ENCODE peak calls at places on chromosomes 16 and 17, in eight cellular contexts. C, F, S, X, U, A, Q and D are unnamed samples.

GRCh38 chr17:58532555-58532951 is 18.1 kb upstream of the MTMR4 start:
- DNase-seq in S (no peak), X (no peak), A (no peak), Q (no peak), C (no peak), F (no peak), U (no peak), D (no peak)

GRCh38 chr17:76700627-76701470 is 9.9 kb downstream of the MXRA7 start:
- DNase-seq in C (peak), S (peak), X (peak), Q (no peak), A (no peak), U (no peak), F (peak), D (no peak)

GRCh38 chr17:28372203-28372944 is 880 bp downstream of the SARM1 start:
- DNase-seq in U (no peak), F (no peak), A (peak), S (no peak), X (peak), Q (peak), C (no peak), D (peak)

GRCh38 chr17:78406396-78406795 is 27.9 kb downstream of the PGS1 start:
- DNase-seq in X (no peak), F (no peak), Q (no peak), S (no peak), C (no peak), A (no peak), U (no peak), D (no peak)

GRCh38 chr17:60600490-60601431 is 768 bp downstream of the PPM1D start:
- DNase-seq in F (peak), X (peak), U (peak), Q (peak), C (no peak), A (peak), S (peak), D (no peak)

GRCh38 chr17:7750321-7750821 is 32.8 kb downstream of the DNAH2 start:
- DNase-seq in X (no peak), C (peak), F (no peak), U (no peak), S (peak), A (no peak), Q (no peak), D (no peak)

GRCh38 chr17:61746248-61746985 is 116.9 kb downstream of the BRIP1 start:
- DNase-seq in X (no peak), S (no peak), Q (no peak), C (no peak), U (no peak), A (no peak), F (no peak), D (no peak)

GRCh38 chr16:3878610-3879009 is 1.9 kb downstream of the CREBBP start:
- DNase-seq in S (no peak), U (no peak), Q (no peak), X (no peak), F (no peak), C (no peak), A (no peak), D (no peak)

GRCh38 chr16:51816929-51817328 is 665.9 kb upstream of the SALL1 start:
- DNase-seq in X (no peak), S (no peak), Q (no peak), F (no peak), C (no peak), A (no peak), U (no peak), D (no peak)

GRCh38 chr17:17568772-17569195 is 22.7 kb downstream of the PEMT start:
- DNase-seq in U (no peak), F (peak), Q (peak), A (peak), X (peak), S (peak), C (no peak), D (no peak)

GRCh38 chr16:372584-372983 is 2.2 kb upstream of the MRPL28 start:
- DNase-seq in Q (no peak), U (no peak), S (no peak), A (peak), X (no peak), F (no peak), C (no peak), D (no peak)

GRCh38 chr16:53952215-53953208 is 248.6 kb downstream of the FTO start:
- DNase-seq in S (no peak), U (no peak), X (no peak), Q (no peak), C (no peak), F (no peak), A (no peak), D (no peak)

GRCh38 chr16:87207965-87208364 is 109.2 kb downstream of the C16orf95 start:
- DNase-seq in S (no peak), X (no peak), U (no peak), Q (no peak), F (no peak), A (no peak), C (no peak), D (no peak)

GRCh38 chr17:78341559-78342437 is 18.1 kb downstream of the SOCS3 start:
- DNase-seq in U (no peak), F (peak), A (peak), X (peak), S (peak), C (no peak), Q (peak), D (no peak)

GRCh38 chr17:20083460-20083859 is 74.3 kb downstream of the SPECC1 start:
- DNase-seq in A (no peak), Q (no peak), U (no peak), F (no peak), S (no peak), C (no peak), X (no peak), D (no peak)

GRCh38 chr16:79492036-79492435 is 108.5 kb downstream of the MAF start:
- DNase-seq in U (no peak), X (no peak), F (no peak), S (no peak), A (no peak), Q (no peak), C (no peak), D (no peak)

GRCh38 chr16:11161439-11161838 is 94.6 kb downstream of the SOCS1 start:
- DNase-seq in C (no peak), A (peak), Q (no peak), X (no peak), F (no peak), S (no peak), U (no peak), D (peak)

GRCh38 chr16:66690106-66690847 is 6.3 kb downstream of the CMTM4 start:
- DNase-seq in S (no peak), F (no peak), A (no peak), X (no peak), C (no peak), U (no peak), Q (no peak), D (no peak)

GRCh38 chr17:2996938-2997670 is 66.3 kb downstream of the OR1D5 start:
- DNase-seq in U (no peak), Q (no peak), A (peak), C (no peak), F (no peak), S (no peak), X (no peak), D (peak)

GRCh38 chr16:83924686-83925085 is 25.8 kb downstream of the MLYCD start:
- DNase-seq in A (no peak), U (no peak), X (no peak), Q (no peak), S (no peak), C (no peak), F (no peak), D (no peak)

GRCh38 chr17:70683936-70684335 is 514.6 kb downstream of the KCNJ2 start:
- DNase-seq in U (no peak), F (no peak), A (no peak), S (no peak), C (no peak), X (no peak), Q (no peak), D (no peak)

GRCh38 chr17:7176870-7177209 is 2.3 kb downstream of the ASGR1 start:
- DNase-seq in Q (no peak), F (peak), C (no peak), U (no peak), S (no peak), A (no peak), X (no peak), D (no peak)

GRCh38 chr16:69083306-69083941 is 22.0 kb upstream of the HAS3 start:
- DNase-seq in X (no peak), A (no peak), C (no peak), F (no peak), Q (no peak), U (no peak), S (no peak), D (no peak)
- TF ChIP-seq CTCF in X (no peak), A (no peak), C (no peak), F (no peak), Q (peak), U (peak), S (peak), D (no peak)

DNA sequence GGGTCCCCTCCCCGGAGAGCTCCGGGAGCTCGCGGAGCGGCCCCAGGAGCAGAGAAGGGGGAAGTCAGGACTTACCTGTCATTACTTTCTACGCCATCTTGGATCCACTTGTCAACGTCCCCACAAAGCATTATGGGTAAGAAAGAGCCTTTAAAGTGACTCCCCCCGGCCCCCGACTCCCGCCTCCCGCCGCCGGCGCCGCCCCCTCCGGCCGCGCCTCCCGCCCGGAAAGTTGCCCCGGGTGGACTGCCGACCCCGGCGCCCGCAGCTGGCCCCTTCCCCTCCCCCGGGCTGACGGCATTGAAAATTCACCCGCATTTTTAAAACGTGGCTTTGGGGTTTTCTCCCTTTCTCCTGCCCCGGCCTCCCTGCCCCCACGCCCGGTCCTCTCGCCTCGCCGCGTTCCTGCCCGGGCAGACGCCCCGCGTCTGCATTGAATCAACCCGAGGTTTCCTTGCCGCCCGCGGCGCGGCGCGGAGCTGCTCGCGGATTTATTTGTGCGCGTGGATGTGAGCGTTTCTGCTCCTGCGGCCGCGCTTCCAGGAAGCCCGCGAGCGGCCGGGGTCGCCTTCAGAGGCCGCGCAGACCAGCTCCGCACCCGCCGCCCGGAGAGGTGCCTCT is at the start of gene HELZ:
- DNase-seq in Q (peak), A (peak), U (peak), C (no peak), S (peak), F (peak), X (peak), D (no peak)
- TF ChIP-seq CTCF in Q (no peak), A (no peak), U (no peak), C (no peak), S (no peak), F (no peak), X (no peak), D (no peak)

GRCh38 chr17:45021607-45022287 is 29.7 kb downstream of the DCAKD start:
- DNase-seq in Q (peak), F (peak), U (no peak), S (peak), C (no peak), X (peak), A (peak), D (no peak)

GRCh38 chr17:45019177-45019711 is 32.2 kb downstream of the DCAKD start:
- DNase-seq in S (no peak), A (peak), C (no peak), X (peak), F (peak), Q (peak), U (no peak), D (no peak)

GRCh38 chr17:45020354-45021138 is 30.9 kb downstream of the DCAKD start:
- DNase-seq in F (peak), U (no peak), A (no peak), S (no peak), Q (no peak), X (peak), C (no peak), D (no peak)

GRCh38 chr17:45022655-45023339 is 28.6 kb downstream of the DCAKD start:
- DNase-seq in Q (no peak), S (no peak), U (peak), C (no peak), A (no peak), F (no peak), X (no peak), D (no peak)

DNA sequence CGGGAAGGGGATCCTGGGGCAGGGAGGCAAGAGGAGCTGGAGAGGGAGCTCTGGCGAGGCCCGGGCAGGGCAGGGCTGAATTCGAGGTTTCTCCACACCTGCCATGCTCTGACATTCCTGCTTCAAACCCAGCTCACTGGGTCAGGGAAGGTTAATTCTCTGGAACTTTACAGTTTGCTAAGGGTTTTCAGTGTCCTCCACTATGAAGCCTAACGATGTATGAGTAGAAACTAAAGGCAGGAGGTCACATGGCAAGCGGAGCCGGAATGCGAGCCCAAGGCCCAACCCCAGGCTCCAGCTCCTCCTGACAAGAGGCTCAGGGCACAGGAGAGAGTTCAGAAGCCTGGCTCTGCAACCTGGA is 29.2 kb downstream of the DCAKD start:
- DNase-seq in Q (no peak), S (no peak), U (no peak), A (no peak), F (no peak), X (no peak), C (no peak), D (no peak)
- TF ChIP-seq CTCF in Q (peak), S (no peak), U (no peak), A (no peak), F (no peak), X (no peak), C (no peak), D (peak)

DNA sequence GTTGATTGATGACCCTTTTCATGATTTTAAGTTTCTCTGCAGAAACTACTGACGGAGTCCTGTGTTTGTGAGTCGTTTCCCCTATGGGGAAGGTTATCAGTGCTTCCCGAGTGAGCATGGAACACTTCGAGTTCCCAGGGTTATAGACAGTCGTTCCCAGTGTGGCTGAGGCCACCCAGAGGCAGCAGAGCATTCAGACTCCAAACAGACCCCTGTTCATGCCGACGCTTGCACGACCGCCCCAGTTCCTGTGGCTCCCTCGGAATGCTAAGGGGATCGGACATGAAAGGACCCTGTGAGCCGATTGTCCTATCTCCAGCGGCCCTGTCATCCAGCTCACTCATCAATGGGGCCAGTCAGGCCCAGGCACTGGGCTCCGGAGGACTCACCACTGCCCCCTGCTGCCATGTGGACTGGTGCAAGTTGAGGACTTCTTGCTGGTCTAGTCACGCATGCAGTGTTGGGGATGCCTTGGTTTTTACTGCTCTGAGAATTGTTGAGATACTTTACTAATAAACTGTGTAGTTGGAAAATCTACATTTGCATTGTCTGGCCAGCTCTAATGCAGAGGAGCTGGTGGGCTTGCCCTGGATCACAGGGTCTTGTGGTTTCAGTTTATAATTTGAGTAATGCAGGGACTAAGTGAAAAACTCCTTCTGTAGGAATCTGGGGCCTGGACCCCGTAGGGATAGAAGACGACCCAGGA is 3.1 kb upstream of the RPL13 start:
- DNase-seq in U (no peak), C (no peak), S (peak), X (peak), Q (peak), A (peak), F (peak), D (no peak)
- TF ChIP-seq CTCF in U (peak), C (peak), S (peak), X (peak), Q (peak), A (peak), F (peak), D (peak)

GRCh38 chr17:4393806-4394205 is 27.3 kb upstream of the UBE2G1 start:
- DNase-seq in U (no peak), X (no peak), F (no peak), C (no peak), S (peak), Q (no peak), A (no peak), D (no peak)
- TF ChIP-seq CTCF in U (no peak), X (no peak), F (no peak), C (no peak), S (no peak), Q (no peak), A (no peak), D (no peak)

GRCh38 chr17:44095647-44096496 is 25.3 kb downstream of the G6PC3 start:
- DNase-seq in Q (peak), U (no peak), C (peak), A (no peak), X (peak), F (peak), S (peak), D (no peak)
- TF ChIP-seq CTCF in Q (no peak), U (no peak), C (peak), A (no peak), X (no peak), F (no peak), S (peak), D (peak)

DNA sequence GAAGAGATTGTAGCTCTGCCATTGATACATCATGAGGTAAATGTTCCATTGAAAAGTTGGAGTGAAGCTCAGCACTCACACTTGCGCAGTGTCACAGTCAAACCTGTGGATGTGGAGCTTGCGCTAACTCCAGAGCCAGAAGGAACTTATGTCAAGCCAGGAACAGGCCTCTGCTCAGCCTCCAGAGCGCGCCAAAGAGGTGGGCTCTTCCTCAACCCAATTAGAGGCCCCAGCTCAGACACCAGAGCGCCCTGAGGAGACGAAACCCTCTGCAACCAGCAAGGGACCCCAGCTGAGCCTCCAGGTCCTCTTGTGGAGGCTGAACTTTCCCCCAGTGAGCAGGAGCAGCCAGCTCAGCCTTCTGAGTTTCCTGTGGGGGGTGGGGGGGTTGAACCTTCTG is 61.5 kb upstream of the FBXO47 start:
- DNase-seq in A (no peak), S (no peak), X (no peak), C (no peak), Q (no peak), F (no peak), U (no peak), D (no peak)
- TF ChIP-seq CTCF in A (no peak), S (no peak), X (no peak), C (no peak), Q (no peak), F (no peak), U (no peak), D (no peak)